ENCODE peak calls at places on chromosomes 16 and 17, in six cellular contexts. G is NK-92 treated with Interleukin-12 subunit alpha and Interleukin-12 subunit beta, amount 100 ng/mL, for 24 hours; M is dorsolateral prefrontal cortex; Z is WERI-Rb-1; C is pulmonary artery endothelial cell; U is right atrium auricular region. F is an unnamed sample.

GRCh38 chr16:19898924-19899604 is 14.4 kb upstream of the GPRC5B start:
- DNase-seq in U (no peak), M (no peak), Z (peak; percentile 63), C (no peak), G (no peak), F (peak; percentile 39)

GRCh38 chr17:55391244-55391757 is 30.3 kb downstream of the MMD start:
- DNase-seq in C (no peak), G (no peak), M (peak; percentile 28), Z (no peak), U (no peak), F (no peak)

GRCh38 chr17:75614006-75614405 is 19.2 kb upstream of the SMIM5 start:
- DNase-seq in U (no peak), C (no peak), G (no peak), M (no peak), Z (peak; percentile 78), F (no peak)

GRCh38 chr16:70753228-70753627 is 47.7 kb downstream of the VAC14 start:
- DNase-seq in Z (no peak), G (no peak), C (no peak), U (no peak), M (no peak), F (no peak)

GRCh38 chr17:63809970-63810369 is 17.3 kb upstream of the PSMC5 start:
- DNase-seq in Z (no peak), U (no peak), C (no peak), G (no peak), M (no peak), F (no peak)

GRCh38 chr16:14464192-14464591 is 165.9 kb downstream of the PARN start:
- DNase-seq in U (no peak), M (no peak), C (no peak), G (no peak), Z (no peak), F (no peak)

GRCh38 chr16:75732871-75733270 is 6.6 kb upstream of the CPHXL start:
- DNase-seq in M (no peak), G (no peak), Z (no peak), U (no peak), C (no peak), F (no peak)

GRCh38 chr17:16484445-16485169 is 7.4 kb downstream of the LRRC75A start:
- DNase-seq in M (no peak), Z (no peak), U (no peak), G (no peak), C (no peak), F (no peak)

GRCh38 chr16:66509576-66509975 is 40.3 kb downstream of the TK2 start:
- DNase-seq in M (no peak), C (no peak), Z (no peak), G (no peak), U (no peak), F (no peak)

GRCh38 chr17:42010898-42011516 is 6.2 kb downstream of the DNAJC7 start:
- DNase-seq in U (no peak), G (no peak), Z (no peak), C (no peak), M (no peak), F (no peak)

GRCh38 chr17:66959641-66960375 is 4.7 kb upstream of the CACNG4 start:
- DNase-seq in G (no peak), U (no peak), C (no peak), M (no peak), Z (peak; percentile 96), F (no peak)

GRCh38 chr17:27603446-27603820 is 27.6 kb upstream of the LGALS9 start:
- DNase-seq in C (no peak), M (no peak), G (no peak), U (no peak), Z (no peak), F (no peak)

GRCh38 chr16:30417447-30418349 is 10.3 kb downstream of the ZNF771 start:
- DNase-seq in M (peak; percentile 48), G (peak; percentile 79), U (peak; percentile 73), C (peak; percentile 84), Z (peak; percentile 91), F (peak; percentile 90)

GRCh38 chr17:59914274-59914854 is 21.4 kb downstream of the RPS6KB1 start:
- DNase-seq in M (no peak), Z (no peak), U (no peak), C (no peak), G (no peak), F (no peak)

GRCh38 chr17:81137248-81137647 is 28.1 kb upstream of the PVALEF start:
- DNase-seq in M (no peak), C (no peak), G (no peak), U (no peak), Z (no peak), F (no peak)

GRCh38 chr17:49951362-49952080 is 17.5 kb upstream of the DLX4 start:
- DNase-seq in G (no peak), C (no peak), U (no peak), M (no peak), Z (no peak), F (no peak)

GRCh38 chr17:944266-944665 is 35.3 kb downstream of the NXN start:
- DNase-seq in C (no peak), M (no peak), Z (no peak), G (no peak), U (no peak), F (no peak)

GRCh38 chr17:38451030-38451839 is 23.0 kb downstream of the ARHGAP23 start:
- DNase-seq in C (peak; percentile 72), U (no peak), Z (no peak), M (no peak), G (no peak), F (no peak)

GRCh38 chr17:76353004-76353598 is 615 bp downstream of the PRPSAP1 start:
- DNase-seq in C (no peak), M (no peak), U (no peak), G (no peak), Z (peak; percentile 40), F (peak; percentile 47)

GRCh38 chr17:28747801-28748750 is 4.3 kb downstream of the TRAF4 start:
- DNase-seq in G (no peak), U (no peak), M (no peak), Z (no peak), C (no peak), F (no peak)

GRCh38 chr17:70365098-70365583 is 195.8 kb downstream of the KCNJ2 start:
- DNase-seq in G (no peak), M (no peak), U (no peak), C (no peak), Z (no peak), F (no peak)

GRCh38 chr16:15765880-15766279 is 90.9 kb downstream of the MYH11 start:
- DNase-seq in M (peak; percentile 29), G (no peak), C (no peak), Z (peak; percentile 32), U (no peak), F (no peak)

GRCh38 chr16:25217119-25217511 is 368 bp downstream of the AQP8 start:
- DNase-seq in C (no peak), G (no peak), Z (no peak), U (no peak), M (no peak), F (no peak)

GRCh38 chr17:66970797-66971196 is 6.3 kb downstream of the CACNG4 start:
- DNase-seq in Z (no peak), M (no peak), U (no peak), G (no peak), C (no peak), F (no peak)

GRCh38 chr17:50632637-50633036 is 2.0 kb upstream of the ABCC3 start:
- DNase-seq in U (no peak), G (no peak), M (no peak), C (no peak), Z (no peak), F (no peak)

GRCh38 chr17:47810200-47810821 is 11.3 kb downstream of the OSBPL7 start:
- DNase-seq in Z (peak; percentile 97), G (peak; percentile 75), M (no peak), C (peak; percentile 44), U (no peak), F (peak; percentile 88)

F was measured in transverse colon.